ENCODE peak calls at places on chromosomes 13 and 19, in six cellular contexts. D is IMR-90, J is neuronal stem cell, H is H1, O is H9, V is mesenchymal stem cell. A is an unnamed sample.
A peak's percentile ranks its signal among the peaks of the same experiment; 100 is the strongest.

GRCh38 chr13:111666377-111666776 is 345.9 kb downstream of the TEX29 start:
- DNase-seq in D (no peak), O (peak; percentile 23), H (no peak), V (no peak), J (no peak), A (no peak)

GRCh38 chr13:69595181-69595580 is 512.4 kb upstream of the ATXN8OS start:
- DNase-seq in V (no peak), O (no peak), D (no peak), H (no peak), J (no peak), A (no peak)

GRCh38 chr13:98141938-98142426 is 912 bp upstream of the FARP1 start:
- DNase-seq in D (no peak), V (peak; percentile 63), O (peak; percentile 60), J (peak; percentile 39), H (no peak), A (peak; percentile 70)

GRCh38 chr13:84961023-84961422 is 838.2 kb downstream of the SLITRK6 start:
- DNase-seq in V (no peak), D (no peak), J (no peak), H (no peak), O (no peak), A (no peak)

GRCh38 chr13:58919551-58919950 is 1244.2 kb downstream of the DIAPH3 start:
- DNase-seq in H (no peak), D (no peak), J (no peak), O (no peak), V (peak; percentile 76), A (no peak)

GRCh38 chr19:56664511-56664910 is 7.0 kb downstream of the ZNF835 start:
- DNase-seq in V (no peak), J (no peak), H (no peak), D (no peak), O (no peak), A (no peak)

GRCh38 chr13:49298903-49299605 is 51.3 kb downstream of the CDADC1 start:
- DNase-seq in D (no peak), J (no peak), V (no peak), H (no peak), O (no peak), A (peak; percentile 46)

GRCh38 chr19:51508059-51508733 is 6.6 kb upstream of the SIGLEC12 start:
- DNase-seq in J (no peak), D (no peak), V (no peak), O (no peak), H (no peak), A (no peak)

DNA sequence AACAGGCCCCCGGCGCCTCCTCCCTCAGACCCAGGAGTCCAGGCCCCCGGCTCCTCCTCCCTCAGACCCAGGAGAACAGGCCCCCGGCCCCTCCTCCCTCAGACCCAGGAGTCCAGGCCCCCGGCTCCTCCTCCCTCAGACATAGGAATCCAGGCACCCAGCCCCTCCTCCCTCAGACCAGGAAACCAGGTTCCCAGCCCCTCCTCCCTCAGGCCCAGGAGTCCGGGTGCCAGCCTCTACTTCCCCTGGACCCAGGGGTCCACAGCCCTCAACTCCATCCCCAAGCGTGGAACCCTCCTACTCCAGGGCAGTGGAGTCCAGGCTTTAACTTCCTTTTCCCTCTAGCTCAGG is 572 bp downstream of the TMC4 start:
- DNase-seq in H (no peak), V (no peak), J (no peak), D (no peak), O (no peak), A (no peak)
- H2BK15ac ChIP-seq in H (no peak overlapping the region), V (no peak overlapping the region), J (no peak overlapping the region), D (no peak overlapping the region), O (no peak overlapping the region), A (no peak overlapping the region)

DNA sequence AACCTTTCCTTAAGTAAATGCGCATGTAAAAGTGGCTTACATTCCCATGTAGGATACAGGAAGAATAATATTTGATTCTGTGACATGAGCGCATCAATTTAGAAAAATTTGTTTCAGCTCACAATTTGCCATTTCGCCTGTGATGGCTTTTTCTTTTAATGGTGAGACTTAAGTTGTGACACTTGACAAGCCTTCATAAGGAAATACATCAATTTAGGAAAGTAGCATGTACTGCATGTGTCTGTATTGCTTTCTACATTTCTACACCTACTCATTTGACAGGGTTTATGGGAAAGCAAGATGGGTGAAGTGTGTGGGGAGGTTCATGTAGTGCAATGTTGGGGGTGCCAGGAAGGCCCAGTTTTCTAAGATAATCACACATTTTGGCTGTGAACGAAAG is 12.1 kb upstream of the SCEL start:
- DNase-seq in J (no peak), D (no peak), O (no peak), V (no peak), H (no peak), A (no peak)
- H2BK15ac ChIP-seq in J (no peak overlapping the region), D (no peak overlapping the region), O (no peak overlapping the region), V (no peak overlapping the region), H (no peak overlapping the region), A (peak overlapping the region; percentile 2)

GRCh38 chr19:3476830-3477229 is 3.5 kb downstream of the SMIM24 start:
- DNase-seq in O (no peak), J (no peak), H (no peak), V (no peak), D (no peak), A (no peak)

GRCh38 chr19:3479819-3480215 is 508 bp downstream of the SMIM24 start:
- DNase-seq in D (no peak), J (no peak), O (peak; percentile 71), H (no peak), V (peak; percentile 37), A (peak; percentile 66)

GRCh38 chr19:3477506-3477905 is 2.8 kb downstream of the SMIM24 start:
- DNase-seq in J (no peak), O (no peak), H (no peak), D (no peak), V (no peak), A (no peak)

GRCh38 chr19:3479177-3479818 is 1.0 kb downstream of the SMIM24 start:
- DNase-seq in O (peak; percentile 74), H (no peak), J (no peak), D (no peak), V (no peak), A (peak; percentile 66)

GRCh38 chr19:3478409-3479176 is 1.7 kb downstream of the SMIM24 start:
- DNase-seq in O (peak; percentile 51), H (no peak), V (no peak), D (no peak), J (no peak), A (no peak)
- H2BK15ac ChIP-seq in O (no peak overlapping the region), H (no peak overlapping the region), V (no peak overlapping the region), D (no peak overlapping the region), J (no peak overlapping the region), A (no peak overlapping the region)

GRCh38 chr13:78753457-78753856 is 94.5 kb upstream of the OBI1 start:
- DNase-seq in V (no peak), J (no peak), H (no peak), O (no peak), D (no peak), A (no peak)

DNA sequence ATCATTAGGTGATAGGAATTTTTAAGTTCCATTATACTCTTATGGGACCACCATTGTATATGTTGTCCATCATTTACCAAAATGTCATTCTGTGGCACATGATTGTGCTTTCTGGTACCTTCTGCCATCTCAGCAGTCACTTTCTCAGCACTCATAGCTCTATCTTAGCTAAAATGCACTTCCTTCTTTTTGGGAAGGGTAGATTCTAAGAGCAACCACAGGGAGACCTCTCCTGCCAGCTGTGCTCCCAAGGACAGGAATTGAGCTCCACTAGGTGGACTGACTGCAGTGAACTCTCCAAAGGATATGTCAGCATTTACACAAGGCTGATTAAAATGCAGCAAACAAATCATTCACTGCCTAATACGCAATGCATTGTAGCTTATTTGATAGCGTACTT is 91.8 kb upstream of the OBI1 start:
- DNase-seq in H (no peak), V (no peak), O (no peak), J (no peak), D (no peak), A (peak; percentile 30)
- H2BK15ac ChIP-seq in H (no peak overlapping the region), V (no peak overlapping the region), O (no peak overlapping the region), J (no peak overlapping the region), D (no peak overlapping the region), A (no peak overlapping the region)

DNA sequence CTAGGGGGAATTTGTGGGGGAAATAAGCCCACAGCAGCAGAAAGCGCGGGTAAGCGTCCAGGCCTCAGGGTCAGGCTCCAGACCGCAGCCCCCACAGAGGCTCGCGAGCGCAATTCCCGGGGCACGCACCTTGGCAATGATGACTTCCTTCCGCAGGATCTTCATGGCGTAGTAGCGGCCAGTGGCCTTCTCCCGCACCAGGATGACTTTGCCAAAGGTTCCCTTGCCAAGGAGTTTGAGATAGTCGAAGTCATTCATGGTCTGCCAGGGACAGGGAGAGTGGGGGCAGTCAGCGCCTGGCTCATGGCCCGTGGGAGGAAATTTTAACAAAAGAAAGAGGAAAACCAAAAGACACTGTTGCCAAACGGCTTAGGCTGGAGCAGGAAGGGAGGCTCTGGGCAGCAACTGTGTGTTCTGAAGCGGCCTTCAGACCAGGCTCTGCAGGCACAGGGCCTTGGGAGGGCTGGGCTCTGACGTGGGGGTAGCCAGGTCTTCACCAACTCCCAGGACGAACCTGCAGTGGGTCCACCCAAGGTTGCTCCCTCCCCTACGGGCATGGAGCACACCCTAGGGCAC is 15.4 kb upstream of the CCNP start:
- DNase-seq in D (no peak), V (no peak), H (no peak), J (no peak), O (no peak), A (no peak)
- H2BK15ac ChIP-seq in D (no peak overlapping the region), V (no peak overlapping the region), H (no peak overlapping the region), J (no peak overlapping the region), O (no peak overlapping the region), A (no peak overlapping the region)